ENCODE peak calls at places on chromosomes 12 and 14, in eight cellular contexts. C is suprapubic skin, Y is stomach, X is transverse colon, M is HepG2, Q is spleen, W is prostate gland, I is vagina. U is an unnamed sample.
A peak's percentile ranks its signal among the peaks of the same experiment; 100 is the strongest.

GRCh38 chr14:77390188-77390587 is 13.0 kb downstream of the SAMD15 start:
- DNase-seq in X (no peak), M (peak; percentile 68), Y (no peak), Q (no peak), W (no peak), C (no peak), I (no peak), U (no peak)

GRCh38 chr14:77681196-77682157 is 26.3 kb downstream of the ALKBH1 start:
- DNase-seq in Q (no peak), M (peak; percentile 60), I (no peak), Y (peak; percentile 42), X (peak; percentile 43), C (no peak), W (peak; percentile 42), U (no peak)

GRCh38 chr12:6093764-6094163 is 30.7 kb downstream of the VWF start:
- DNase-seq in M (no peak), X (no peak), Q (peak; percentile 37), W (no peak), Y (peak; percentile 38), C (peak; percentile 53), I (no peak), U (peak; percentile 48)

GRCh38 chr14:56124296-56124695 is 6.1 kb downstream of the PELI2 start:
- DNase-seq in Q (no peak), M (no peak), W (no peak), Y (no peak), X (no peak), I (no peak), C (no peak), U (no peak)

GRCh38 chr12:18502422-18502821 is 235.4 kb downstream of the PLCZ1 start:
- DNase-seq in C (no peak), M (peak; percentile 1), I (no peak), W (no peak), Y (no peak), Q (no peak), X (no peak), U (no peak)

GRCh38 chr14:70871001-70871400 is 36.3 kb upstream of the PCNX1 start:
- DNase-seq in C (no peak), Q (no peak), X (no peak), I (no peak), Y (no peak), M (no peak), W (no peak), U (no peak)

GRCh38 chr12:77190022-77190421 is 124.7 kb upstream of the E2F7 start:
- DNase-seq in W (no peak), Q (no peak), Y (no peak), I (no peak), C (no peak), M (no peak), X (no peak), U (no peak)

GRCh38 chr14:101033446-101034165 is 130.1 kb upstream of the RTL1 start:
- DNase-seq in C (peak; percentile 61), Q (peak; percentile 52), X (no peak), Y (no peak), I (no peak), M (no peak), W (no peak), U (peak; percentile 29)

GRCh38 chr12:94690199-94690695 is 39.9 kb upstream of the TMCC3 start:
- DNase-seq in Y (no peak), C (no peak), M (peak; percentile 12), I (no peak), W (no peak), Q (no peak), X (no peak), U (no peak)

GRCh38 chr12:92629349-92630065 is 73.3 kb upstream of the PLEKHG7 start:
- DNase-seq in M (no peak), I (no peak), X (no peak), W (peak; percentile 17), Y (peak; percentile 31), Q (no peak), C (no peak), U (peak; percentile 71)

GRCh38 chr12:124352839-124353238 is 57.9 kb downstream of the RFLNA start:
- DNase-seq in X (peak; percentile 86), I (no peak), M (peak; percentile 91), C (no peak), W (peak; percentile 24), Q (no peak), Y (peak; percentile 73), U (no peak)

GRCh38 chr12:108764540-108765288 is 33.4 kb upstream of the CORO1C start:
- DNase-seq in Q (no peak), X (no peak), I (no peak), W (no peak), M (no peak), Y (no peak), C (no peak), U (no peak)

GRCh38 chr12:51636986-51637385 is 46.0 kb downstream of the SCN8A start:
- DNase-seq in W (no peak), Y (no peak), C (no peak), M (no peak), X (no peak), I (no peak), Q (no peak), U (no peak)

GRCh38 chr12:119705182-119705581 is 37.2 kb downstream of the PRKAB1 start:
- DNase-seq in W (no peak), C (no peak), Y (no peak), I (no peak), X (no peak), Q (no peak), M (no peak), U (no peak)

GRCh38 chr12:3097186-3097804 is 20.1 kb downstream of the TSPAN9 start:
- DNase-seq in Q (no peak), W (peak; percentile 58), Y (peak; percentile 64), I (peak; percentile 87), M (peak; percentile 69), X (peak; percentile 59), C (no peak), U (no peak)

GRCh38 chr12:110998165-110998564 is 77.8 kb upstream of the MYL2 start:
- DNase-seq in I (no peak), M (no peak), Q (no peak), Y (no peak), C (no peak), W (no peak), X (no peak), U (no peak)

GRCh38 chr12:50014342-50014741 is 11.0 kb downstream of the RACGAP1 start:
- DNase-seq in C (no peak), W (no peak), X (no peak), M (no peak), I (no peak), Y (no peak), Q (no peak), U (no peak)
- H3K36me3 ChIP-seq in C (no peaks in the 10 kb centered on the region), W (no peaks in the 10 kb centered on the region), X (no peaks in the 10 kb centered on the region), M (peaks cover 23% of the 10 kb centered on the region), I (no peaks in the 10 kb centered on the region), Y (peaks cover 6% of the 10 kb centered on the region), Q (no peaks in the 10 kb centered on the region), U (no peaks in the 10 kb centered on the region)

DNA sequence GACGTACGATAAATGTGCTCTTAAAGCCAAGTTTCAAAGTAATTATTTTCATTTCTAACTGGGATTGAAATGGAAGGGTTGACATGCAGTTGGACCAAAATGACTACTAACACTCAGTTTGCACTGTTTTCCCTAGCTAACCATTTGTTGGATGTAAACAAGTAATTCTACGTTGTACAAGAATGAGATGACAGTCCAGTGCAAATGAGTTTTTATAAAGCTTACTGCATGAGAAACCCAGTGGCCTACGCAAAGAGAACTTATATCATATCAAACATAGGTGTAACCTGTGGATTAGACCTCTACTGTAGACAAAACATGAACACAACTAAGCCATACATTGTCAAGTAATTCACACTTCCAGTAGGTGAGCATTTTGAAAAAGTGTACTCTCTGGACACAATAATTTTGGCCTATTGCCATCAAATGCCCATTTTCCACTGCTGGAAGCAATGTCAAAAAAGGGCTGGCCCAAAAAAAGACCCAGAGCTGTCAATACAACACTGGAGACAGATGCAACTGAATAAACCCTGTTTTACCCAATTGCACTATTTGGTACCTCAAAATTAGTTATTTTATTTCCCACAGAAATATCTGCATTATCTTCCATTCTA is 12.8 kb downstream of the SLC38A2 start:
- DNase-seq in X (no peak), C (no peak), M (no peak), W (no peak), Y (no peak), I (no peak), Q (no peak), U (no peak)
- TF ChIP-seq POLR2AphosphoS5 in X (no peak), C (no peak), M (peak; percentile 59), W (no peak), Y (no peak), I (no peak), Q (no peak), U (no peak)

DNA sequence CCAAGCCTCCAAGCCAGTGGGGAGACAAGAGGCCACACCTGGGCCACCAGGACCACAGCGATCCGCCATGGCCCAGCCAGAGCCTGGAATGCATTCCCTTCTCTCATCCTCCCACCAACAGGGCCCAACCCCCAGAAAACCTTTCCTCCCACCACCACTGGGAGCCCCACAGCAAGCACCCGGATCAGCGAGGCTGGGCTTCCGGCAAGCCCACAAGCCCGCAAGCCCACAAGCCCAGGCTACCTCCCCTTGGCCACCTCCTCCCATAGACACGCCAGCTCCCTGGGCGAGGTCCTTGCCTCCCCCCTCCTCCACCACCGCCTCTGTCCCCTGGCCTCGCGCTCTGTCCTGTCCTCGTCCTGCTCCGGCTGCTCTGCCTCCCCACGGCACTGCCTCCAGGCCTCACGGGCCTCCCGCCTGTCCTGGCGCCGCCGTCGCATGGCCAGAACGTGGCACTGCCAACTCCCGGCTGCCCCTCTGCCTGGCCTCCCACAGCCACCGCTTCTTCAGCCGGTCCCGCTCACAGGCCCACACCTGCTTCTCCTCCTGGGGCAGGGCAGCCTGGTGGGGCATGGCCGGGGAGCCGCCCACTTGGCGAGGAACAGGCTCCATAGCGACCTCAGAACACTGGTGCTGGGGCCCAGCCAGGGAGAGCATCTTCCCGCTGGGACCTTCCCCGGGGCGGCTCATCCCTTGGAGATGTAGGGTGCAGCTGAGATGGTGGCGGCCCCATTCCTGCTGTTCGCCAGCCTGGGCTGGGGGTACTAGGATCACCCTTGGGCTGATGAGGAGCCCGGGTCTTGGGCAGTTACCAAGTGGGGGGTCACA is 5.6 kb downstream of the CDK2AP1 start:
- DNase-seq in C (no peak), Y (no peak), W (no peak), I (no peak), M (no peak), X (no peak), Q (no peak), U (no peak)
- H3K36me3 ChIP-seq in C (peaks cover 52% of the 10 kb centered on the region), Y (peaks cover 63% of the 10 kb centered on the region), W (peaks cover 4% of the 10 kb centered on the region), I (peaks cover 35% of the 10 kb centered on the region), M (peaks cover 52% of the 10 kb centered on the region), X (no peaks in the 10 kb centered on the region), Q (no peaks in the 10 kb centered on the region), U (peaks cover 15% of the 10 kb centered on the region)

DNA sequence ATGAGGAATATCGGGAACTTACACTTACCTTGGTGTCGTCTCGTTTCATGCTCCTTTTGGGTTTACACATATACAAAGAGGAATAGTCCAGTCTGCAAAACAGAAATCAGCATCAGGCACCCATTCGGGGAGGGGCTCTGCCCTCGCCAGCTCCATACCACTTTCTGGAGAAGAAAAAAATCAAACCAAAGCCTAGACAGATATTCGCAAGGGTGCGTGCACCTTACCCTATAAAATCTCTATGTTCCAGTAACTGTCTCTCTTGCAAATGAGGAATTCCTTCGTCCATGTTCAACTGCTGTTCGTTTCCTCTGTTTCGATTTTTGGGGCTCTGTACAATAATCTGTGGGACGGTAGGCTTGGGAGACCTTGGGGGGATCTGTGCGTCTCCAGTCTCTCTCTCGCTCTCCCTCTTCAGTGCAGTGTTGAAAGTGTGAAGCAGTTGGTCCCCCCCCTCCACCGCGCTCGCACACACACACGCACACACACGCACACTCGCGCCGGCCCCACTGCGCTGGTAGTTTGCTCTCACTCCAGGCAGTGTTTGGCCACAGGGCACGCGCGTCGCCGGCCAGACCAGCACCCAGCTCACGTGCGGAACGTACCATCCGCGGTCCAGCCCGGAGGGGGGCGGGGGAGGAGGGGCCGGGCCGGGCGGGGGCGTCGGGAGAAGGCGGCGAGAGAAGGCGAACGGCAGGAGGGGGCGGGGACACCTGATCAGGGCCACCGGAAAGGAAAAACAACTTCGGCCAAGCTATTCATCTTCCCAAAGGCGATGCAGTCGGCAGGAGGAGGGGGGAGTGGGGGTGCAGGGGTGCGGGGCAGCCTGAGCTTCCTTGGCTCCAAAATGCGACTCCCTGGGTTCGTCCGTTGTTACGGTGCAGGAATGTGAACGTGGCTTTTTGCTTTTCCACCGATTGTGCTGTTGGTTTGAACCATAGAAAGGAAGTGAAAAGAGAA is at the start of gene BHLHE41:
- DNase-seq in Q (peak; percentile 91), X (peak; percentile 85), C (peak; percentile 88), M (no peak), I (no peak), W (peak; percentile 68), Y (peak; percentile 78), U (peak; percentile 92)
- TF ChIP-seq POLR2AphosphoS5 in Q (peak; percentile 89), X (peak; percentile 95), C (no peak), M (no peak), I (peak; percentile 77), W (peak; percentile 42), Y (peak; percentile 93), U (peak; percentile 94)